ENCODE peak calls at places on chromosomes 1 and 21, in five cellular contexts. N is A549, Z is lower leg skin, D is GM12891, R is GM12892. L is an unnamed sample.
A peak's percentile ranks its signal among the peaks of the same experiment; 100 is the strongest.

GRCh38 chr1:76583875-76584477 is 283.3 kb upstream of the ST6GALNAC5 start:
- DNase-seq in R (no peak), N (no peak), D (no peak), Z (no peak), L (no peak)

GRCh38 chr1:1304331-1305299 is 3.1 kb downstream of the ACAP3 start:
- DNase-seq in Z (peak; percentile 81), D (no peak), R (no peak), N (peak; percentile 64), L (peak; percentile 26)

GRCh38 chr21:40809673-40810072 is 37.3 kb downstream of the DSCAM start:
- DNase-seq in N (no peak), Z (no peak), R (no peak), D (no peak), L (no peak)

GRCh38 chr1:5970623-5971273 is 21.5 kb downstream of the NPHP4 start:
- DNase-seq in N (no peak), Z (no peak), D (no peak), R (no peak), L (no peak)

GRCh38 chr1:54499097-54500029 is 48.7 kb upstream of the ACOT11 start:
- DNase-seq in D (no peak), R (no peak), Z (no peak), N (no peak), L (peak; percentile 26)

GRCh38 chr1:236354330-236355147 is 39.5 kb upstream of the EDARADD start:
- DNase-seq in Z (no peak), R (no peak), N (no peak), D (no peak), L (no peak)

GRCh38 chr1:77642941-77643340 is 39.5 kb downstream of the ZZZ3 start:
- DNase-seq in Z (no peak), D (no peak), N (no peak), R (no peak), L (no peak)

GRCh38 chr1:108686609-108687313 is 5.3 kb upstream of the PRPF38B start:
- DNase-seq in N (no peak), D (no peak), R (no peak), Z (no peak), L (no peak)

GRCh38 chr1:154937988-154938386 is 1.5 kb upstream of the PMVK start:
- DNase-seq in R (no peak), Z (no peak), N (no peak), D (no peak), L (no peak)

GRCh38 chr1:154938604-154939399 is 2.3 kb upstream of the PMVK start:
- DNase-seq in R (no peak), Z (no peak), D (no peak), N (peak; percentile 35), L (no peak)

GRCh38 chr1:154936416-154937050 is at the start of gene PMVK:
- DNase-seq in Z (peak; percentile 95), N (peak; percentile 97), R (peak; percentile 89), D (peak; percentile 90), L (peak; percentile 98)

GRCh38 chr1:154935749-154936415 is 637 bp downstream of the PMVK start:
- DNase-seq in N (no peak), D (no peak), Z (no peak), R (no peak), L (peak; percentile 61)

GRCh38 chr1:154937051-154937987 is 800 bp upstream of the PMVK start:
- DNase-seq in D (peak; percentile 66), Z (peak; percentile 85), N (peak; percentile 96), R (peak; percentile 72), L (peak; percentile 93)
- TF ChIP-seq POLR2A in D (peak; percentile 36), Z (no peak), N (peak; percentile 36), R (peak; percentile 60), L (no peak)

GRCh38 chr21:45323487-45324380 is 36.0 kb upstream of the POFUT2 start:
- DNase-seq in R (no peak), Z (no peak), N (no peak), D (no peak), L (peak; percentile 85)

GRCh38 chr21:45322960-45323461 is 35.3 kb upstream of the POFUT2 start:
- DNase-seq in D (no peak), R (no peak), Z (no peak), N (peak; percentile 71), L (peak; percentile 87)

GRCh38 chr21:45320261-45320990 is 32.7 kb upstream of the POFUT2 start:
- DNase-seq in D (no peak), R (no peak), Z (no peak), N (no peak), L (no peak)

GRCh38 chr21:45320991-45321656 is 33.4 kb upstream of the POFUT2 start:
- DNase-seq in R (no peak), D (no peak), N (no peak), Z (no peak), L (no peak)

DNA sequence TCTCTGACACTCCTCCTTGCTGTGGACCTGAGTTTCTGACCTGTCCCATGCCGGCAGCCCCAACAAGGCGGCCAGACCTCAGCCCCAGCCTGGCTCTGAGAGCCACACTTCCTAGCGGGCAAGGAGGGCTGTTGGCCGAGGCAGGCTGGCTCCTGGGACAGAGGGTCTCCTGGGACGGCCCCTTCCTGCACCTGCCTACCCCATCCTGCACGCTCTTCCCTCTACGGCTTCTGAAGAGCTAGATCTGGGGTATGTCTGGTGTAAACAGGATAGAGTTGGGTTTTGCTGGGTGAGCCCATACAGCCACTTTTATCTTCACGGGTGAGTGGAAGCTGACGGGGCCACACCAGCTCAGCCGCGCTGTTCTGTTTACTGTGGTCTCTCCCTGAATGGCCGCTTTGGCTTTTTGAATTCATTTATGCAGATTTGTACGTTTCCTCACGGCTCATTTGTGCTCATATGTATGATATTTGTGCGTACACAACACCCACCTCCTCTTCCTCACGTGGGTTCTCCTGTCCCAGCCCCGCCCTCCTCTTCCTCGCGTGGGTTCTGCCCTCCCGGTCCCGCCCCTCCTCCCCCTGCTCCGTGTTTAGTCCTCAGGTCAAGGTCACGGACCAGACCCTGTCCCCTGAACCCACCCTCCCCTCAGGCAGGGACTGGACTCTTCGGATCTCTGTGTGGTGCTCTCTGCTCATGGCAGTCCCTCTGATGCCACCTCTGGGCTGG is 34.7 kb upstream of the POFUT2 start:
- DNase-seq in D (no peak), R (no peak), Z (no peak), N (no peak), L (peak; percentile 70)
- TF ChIP-seq POLR2A in D (no peak), R (no peak), Z (no peak), N (no peak), L (no peak)

DNA sequence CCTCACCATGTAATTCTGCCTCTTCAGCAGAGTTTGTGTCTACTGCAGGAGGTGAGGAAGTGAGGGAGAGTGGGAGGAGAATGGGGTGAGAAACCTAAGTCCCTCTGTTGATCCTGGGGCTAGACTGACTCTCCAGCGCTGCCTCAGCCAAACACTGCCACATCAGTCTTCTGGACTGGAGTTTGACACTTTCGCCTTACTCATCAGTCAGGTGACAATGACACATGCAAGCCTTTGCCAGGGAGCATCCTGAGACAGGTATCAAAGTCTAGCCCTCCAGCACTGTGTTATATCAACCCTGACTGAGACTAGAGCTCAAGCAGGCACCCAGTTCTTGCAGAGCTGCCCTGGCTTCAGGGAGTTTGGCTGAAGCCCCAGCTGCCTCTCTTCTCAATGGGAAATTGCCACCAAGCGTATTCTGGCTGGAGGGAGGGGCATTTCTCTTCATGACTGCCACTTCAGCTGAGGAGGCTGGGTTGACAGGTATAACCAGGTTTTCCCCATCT is 33.3 kb upstream of the SUCO start:
- DNase-seq in N (peak; percentile 56), R (no peak), Z (peak; percentile 54), D (no peak), L (peak; percentile 79)
- TF ChIP-seq POLR2A in N (no peak), R (no peak), Z (no peak), D (no peak), L (no peak)

GRCh38 chr1:26475989-26476388 is 3.7 kb downstream of the HMGN2 start:
- DNase-seq in N (no peak), Z (no peak), D (no peak), R (no peak), L (no peak)

GRCh38 chr1:26478988-26479387 is 6.7 kb downstream of the HMGN2 start:
- DNase-seq in N (no peak), D (no peak), Z (no peak), R (no peak), L (no peak)

GRCh38 chr1:26477446-26478152 is 5.4 kb downstream of the HMGN2 start:
- DNase-seq in Z (no peak), N (no peak), R (no peak), D (no peak), L (no peak)

GRCh38 chr1:26478159-26478558 is 5.9 kb downstream of the HMGN2 start:
- DNase-seq in N (no peak), Z (no peak), D (no peak), R (no peak), L (no peak)

DNA sequence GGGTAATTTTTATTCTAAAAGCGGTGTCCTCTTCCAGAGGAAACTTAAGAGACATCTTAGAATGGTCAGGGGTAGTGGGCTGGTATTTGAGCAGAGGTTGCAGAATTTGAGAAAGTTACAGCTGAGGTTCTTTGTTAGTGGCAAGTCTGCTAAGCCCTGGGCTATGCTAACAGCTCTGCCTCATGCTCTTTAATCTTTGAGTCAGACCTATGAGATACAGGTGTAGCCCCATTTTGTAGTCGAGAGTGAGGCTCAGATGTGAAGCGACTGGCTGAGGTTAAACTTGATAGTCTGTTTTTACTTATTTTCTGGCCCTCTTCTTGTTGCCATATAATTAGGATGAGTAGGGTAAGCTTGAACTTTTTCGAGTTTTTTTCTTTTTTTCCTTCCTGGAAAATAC is 4.7 kb downstream of the HMGN2 start:
- DNase-seq in N (no peak), Z (no peak), R (no peak), D (no peak), L (no peak)
- TF ChIP-seq POLR2A in N (no peak), Z (no peak), R (peak; percentile 22), D (no peak), L (no peak)

GRCh38 chr1:21269461-21270085 is 20.7 kb downstream of the ECE1 start:
- DNase-seq in Z (no peak), D (no peak), N (no peak), R (no peak), L (no peak)

GRCh38 chr1:21266119-21266774 is 24.0 kb downstream of the ECE1 start:
- DNase-seq in D (no peak), Z (no peak), N (no peak), R (no peak), L (no peak)

GRCh38 chr1:21270086-21270689 is 20.1 kb downstream of the ECE1 start:
- DNase-seq in D (peak; percentile 85), N (peak; percentile 75), Z (no peak), R (peak; percentile 71), L (peak; percentile 56)

GRCh38 chr1:21267191-21268077 is 22.8 kb downstream of the ECE1 start:
- DNase-seq in R (no peak), Z (no peak), D (no peak), N (no peak), L (no peak)

GRCh38 chr1:21268281-21269239 is 21.7 kb downstream of the ECE1 start:
- DNase-seq in Z (no peak), D (no peak), N (no peak), R (no peak), L (peak; percentile 97)
- TF ChIP-seq POLR2A in Z (no peak), D (no peak), N (no peak), R (no peak), L (no peak)